ENCODE peak calls at places on chromosomes 3 and 15, in six cellular contexts. One of them, this sample, is unnamed.

GRCh38 chr3:107369791-107370190 is 7.4 kb upstream of the CCDC54 start:
- DNase-seq in neuronal stem cell: no peak
- DNase-seq in H1: no peak
- DNase-seq in IMR-90: peak
- DNase-seq in mesenchymal stem cell: no peak
- DNase-seq in H9: no peak
- DNase-seq in this sample: no peak

GRCh38 chr3:147237991-147238390 is 168.4 kb downstream of the ZIC4 start:
- DNase-seq in neuronal stem cell: no peak
- DNase-seq in H1: no peak
- DNase-seq in IMR-90: no peak
- DNase-seq in mesenchymal stem cell: no peak
- DNase-seq in H9: no peak
- DNase-seq in this sample: no peak

GRCh38 chr15:50883903-50884302 is 24.6 kb upstream of the AP4E1 start:
- DNase-seq in neuronal stem cell: no peak
- DNase-seq in H1: no peak
- DNase-seq in IMR-90: peak
- DNase-seq in mesenchymal stem cell: peak
- DNase-seq in H9: no peak
- DNase-seq in this sample: no peak

GRCh38 chr3:104763007-104763406 is 603.7 kb upstream of the ALCAM start:
- DNase-seq in neuronal stem cell: peak
- DNase-seq in H1: no peak
- DNase-seq in IMR-90: peak
- DNase-seq in mesenchymal stem cell: peak
- DNase-seq in H9: no peak
- DNase-seq in this sample: no peak

GRCh38 chr3:81173514-81173913 is 587.9 kb downstream of the GBE1 start:
- DNase-seq in neuronal stem cell: no peak
- DNase-seq in H1: no peak
- DNase-seq in IMR-90: no peak
- DNase-seq in mesenchymal stem cell: no peak
- DNase-seq in H9: peak
- DNase-seq in this sample: peak

GRCh38 chr15:57367556-57367955 is 8.7 kb upstream of the CGNL1 start:
- DNase-seq in neuronal stem cell: no peak
- DNase-seq in H1: no peak
- DNase-seq in IMR-90: no peak
- DNase-seq in mesenchymal stem cell: no peak
- DNase-seq in H9: no peak
- DNase-seq in this sample: peak

GRCh38 chr3:17119198-17120072 is 234.7 kb downstream of the PLCL2 start:
- DNase-seq in neuronal stem cell: no peak
- DNase-seq in H1: peak
- DNase-seq in IMR-90: no peak
- DNase-seq in mesenchymal stem cell: no peak
- DNase-seq in H9: no peak
- DNase-seq in this sample: no peak

GRCh38 chr15:92907880-92908279 is 7.8 kb downstream of the CHD2 start:
- DNase-seq in neuronal stem cell: no peak
- DNase-seq in H1: no peak
- DNase-seq in IMR-90: peak
- DNase-seq in mesenchymal stem cell: peak
- DNase-seq in H9: no peak
- DNase-seq in this sample: peak

GRCh38 chr15:77596821-77597803 is 35.6 kb downstream of the LINGO1 start:
- DNase-seq in neuronal stem cell: no peak
- DNase-seq in H1: no peak
- DNase-seq in IMR-90: no peak
- DNase-seq in mesenchymal stem cell: no peak
- DNase-seq in H9: no peak
- DNase-seq in this sample: no peak

GRCh38 chr15:101411588-101411987 is 77.9 kb downstream of the PCSK6 start:
- DNase-seq in neuronal stem cell: no peak
- DNase-seq in H1: peak
- DNase-seq in IMR-90: no peak
- DNase-seq in mesenchymal stem cell: no peak
- DNase-seq in H9: peak
- DNase-seq in this sample: no peak

GRCh38 chr3:151538706-151539403 is 78.0 kb upstream of the IGSF10 start:
- DNase-seq in neuronal stem cell: no peak
- DNase-seq in H1: no peak
- DNase-seq in IMR-90: peak
- DNase-seq in mesenchymal stem cell: no peak
- DNase-seq in H9: no peak
- DNase-seq in this sample: no peak

GRCh38 chr3:187801152-187801551 is 55.9 kb upstream of the BCL6 start:
- DNase-seq in neuronal stem cell: no peak
- DNase-seq in H1: no peak
- DNase-seq in IMR-90: no peak
- DNase-seq in mesenchymal stem cell: no peak
- DNase-seq in H9: no peak
- DNase-seq in this sample: no peak

GRCh38 chr3:46979958-46980497 is 562 bp downstream of the NBEAL2 start:
- DNase-seq in neuronal stem cell: no peak
- DNase-seq in H1: no peak
- DNase-seq in IMR-90: no peak
- DNase-seq in mesenchymal stem cell: no peak
- DNase-seq in H9: no peak
- DNase-seq in this sample: no peak

GRCh38 chr3:8625991-8626390 is 18.6 kb downstream of the SSUH2 start:
- DNase-seq in neuronal stem cell: no peak
- DNase-seq in H1: no peak
- DNase-seq in IMR-90: peak
- DNase-seq in mesenchymal stem cell: peak
- DNase-seq in H9: no peak
- DNase-seq in this sample: peak

DNA sequence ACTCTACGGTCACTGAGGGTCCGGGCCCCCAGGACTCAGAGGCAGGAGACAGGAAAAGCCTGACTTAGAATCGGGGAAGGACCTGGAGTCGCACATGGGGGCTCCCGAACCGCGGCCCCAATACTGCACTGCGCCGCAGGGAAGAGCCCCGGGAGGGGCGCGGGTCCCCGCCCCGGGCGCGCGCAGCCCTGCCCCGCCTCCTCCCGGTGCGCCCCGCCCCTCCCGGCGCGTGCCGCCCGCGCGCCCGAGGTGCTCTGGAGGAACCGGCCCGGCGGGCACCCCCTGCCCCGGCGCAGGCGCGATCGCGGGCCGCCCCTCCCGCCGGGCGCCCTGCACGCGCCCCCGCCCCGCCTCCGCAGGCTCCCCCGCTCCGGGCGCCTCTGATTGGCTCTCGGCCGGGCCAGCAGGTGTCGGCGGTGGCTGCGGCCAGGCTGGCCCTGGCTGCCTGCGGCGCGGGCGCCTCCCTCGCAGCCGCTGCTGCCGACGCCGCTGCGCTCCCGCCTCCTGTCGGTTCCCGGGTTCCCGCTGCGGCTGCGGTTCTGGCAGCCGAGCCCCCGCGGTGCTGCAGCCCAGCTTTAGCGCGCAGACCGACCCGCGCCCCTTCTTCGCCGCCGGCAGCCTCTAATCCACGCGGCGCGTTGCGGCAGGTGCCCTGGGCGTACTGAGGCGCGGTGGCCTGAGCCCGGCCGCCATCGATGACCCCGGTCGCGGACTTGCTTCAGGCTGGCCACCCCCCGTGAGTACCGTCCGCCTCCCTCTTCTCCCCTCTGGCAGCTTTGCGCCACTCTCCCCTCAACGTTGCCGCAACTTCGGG is at the start of gene MYRIP:
- DNase-seq in neuronal stem cell: peak
- DNase-seq in H1: peak
- DNase-seq in IMR-90: no peak
- DNase-seq in mesenchymal stem cell: no peak
- DNase-seq in H9: peak
- DNase-seq in this sample: peak
- H3K23ac ChIP-seq in neuronal stem cell: peak
- H3K23ac ChIP-seq in H1: no peak
- H3K23ac ChIP-seq in IMR-90: no peak
- H3K23ac ChIP-seq in mesenchymal stem cell: no peak
- H3K23ac ChIP-seq in H9: no peak
- H3K23ac ChIP-seq in this sample: no peak

GRCh38 chr3:100331660-100332059 is 2.9 kb upstream of the NIT2 start:
- DNase-seq in neuronal stem cell: no peak
- DNase-seq in H1: no peak
- DNase-seq in IMR-90: no peak
- DNase-seq in mesenchymal stem cell: no peak
- DNase-seq in H9: no peak
- DNase-seq in this sample: no peak
- H4K91ac ChIP-seq in neuronal stem cell: no peak
- H4K91ac ChIP-seq in H1: no peak
- H4K91ac ChIP-seq in IMR-90: no peak
- H4K91ac ChIP-seq in mesenchymal stem cell: no peak
- H4K91ac ChIP-seq in H9: no peak
- H4K91ac ChIP-seq in this sample: no peak

GRCh38 chr3:134029734-134030381 is at the start of gene SLCO2A1:
- DNase-seq in neuronal stem cell: peak
- DNase-seq in H1: peak
- DNase-seq in IMR-90: peak
- DNase-seq in mesenchymal stem cell: peak
- DNase-seq in H9: peak
- DNase-seq in this sample: peak
- H3K4ac ChIP-seq in neuronal stem cell: no peak
- H3K4ac ChIP-seq in H1: no peak
- H3K4ac ChIP-seq in IMR-90: peak
- H3K4ac ChIP-seq in mesenchymal stem cell: no peak
- H3K4ac ChIP-seq in H9: no peak
- H3K4ac ChIP-seq in this sample: peak

GRCh38 chr3:38970851-38971638 is 80.7 kb downstream of the SCN11A start:
- DNase-seq in neuronal stem cell: no peak
- DNase-seq in H1: no peak
- DNase-seq in IMR-90: no peak
- DNase-seq in mesenchymal stem cell: no peak
- DNase-seq in H9: no peak
- DNase-seq in this sample: no peak
- H3K23ac ChIP-seq in neuronal stem cell: no peak
- H3K23ac ChIP-seq in H1: no peak
- H3K23ac ChIP-seq in IMR-90: no peak
- H3K23ac ChIP-seq in mesenchymal stem cell: no peak
- H3K23ac ChIP-seq in H9: no peak
- H3K23ac ChIP-seq in this sample: no peak

GRCh38 chr15:45205192-45205591 is 17.4 kb upstream of the SHF start:
- DNase-seq in neuronal stem cell: peak
- DNase-seq in H1: peak
- DNase-seq in IMR-90: peak
- DNase-seq in mesenchymal stem cell: peak
- DNase-seq in H9: peak
- DNase-seq in this sample: peak
- H4K91ac ChIP-seq in neuronal stem cell: no peak
- H4K91ac ChIP-seq in H1: no peak
- H4K91ac ChIP-seq in IMR-90: no peak
- H4K91ac ChIP-seq in mesenchymal stem cell: no peak
- H4K91ac ChIP-seq in H9: no peak
- H4K91ac ChIP-seq in this sample: no peak

DNA sequence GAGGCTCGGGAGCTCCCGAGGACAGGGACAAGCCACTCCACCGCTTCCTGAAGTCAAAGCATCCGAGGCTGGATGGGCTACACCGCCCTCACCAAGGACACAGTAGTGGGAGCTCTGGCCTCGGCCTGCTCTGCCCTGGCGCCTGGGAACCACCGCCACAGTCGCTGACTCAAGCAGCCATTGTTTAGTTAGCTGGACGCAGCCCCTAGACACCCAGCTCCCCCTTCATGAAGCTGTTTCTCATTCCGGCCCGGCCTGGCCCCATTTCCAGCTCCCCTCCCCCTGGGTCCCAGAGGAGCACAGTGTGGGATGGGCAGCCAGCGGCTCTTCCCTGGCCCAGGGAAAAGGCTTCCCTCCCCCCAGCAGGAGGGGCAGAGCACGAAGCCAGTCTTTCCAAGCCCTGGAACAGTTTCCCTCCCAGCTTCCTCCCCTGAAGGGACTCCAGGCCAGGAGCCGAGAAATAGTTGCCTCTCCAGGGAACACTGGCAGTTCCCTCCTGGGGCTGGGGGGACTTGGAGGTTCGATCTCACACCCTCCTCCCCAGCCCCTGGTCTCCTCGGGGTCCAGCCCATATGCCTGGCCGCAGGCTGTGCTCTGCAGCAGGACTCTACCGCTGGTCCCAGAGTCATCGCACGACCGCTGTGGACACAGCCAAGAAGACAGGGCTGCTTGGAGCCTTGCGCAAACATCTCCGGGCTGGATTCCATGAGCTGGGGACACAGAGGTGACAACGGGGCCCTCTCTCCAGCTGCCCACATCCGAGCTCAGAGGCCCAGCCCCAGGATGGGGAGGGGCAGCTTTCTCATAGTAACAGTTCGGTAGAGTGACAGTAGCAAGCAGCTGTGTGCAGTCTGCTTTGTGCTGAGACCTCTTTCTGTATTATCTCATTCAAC is 10.0 kb downstream of the PLXND1 start:
- DNase-seq in neuronal stem cell: no peak
- DNase-seq in H1: no peak
- DNase-seq in IMR-90: peak
- DNase-seq in mesenchymal stem cell: peak
- DNase-seq in H9: peak
- DNase-seq in this sample: peak
- H3K4ac ChIP-seq in neuronal stem cell: no peak
- H3K4ac ChIP-seq in H1: no peak
- H3K4ac ChIP-seq in IMR-90: peak
- H3K4ac ChIP-seq in mesenchymal stem cell: peak
- H3K4ac ChIP-seq in H9: no peak
- H3K4ac ChIP-seq in this sample: peak